ENCODE peak calls at places on chromosomes 5 and 9, in eight cellular contexts. One of them, this sample, is unnamed.
A peak's percentile ranks its signal among the peaks of the same experiment; 100 is the strongest.

GRCh38 chr9:83432104-83432627 is 106.0 kb downstream of the FRMD3 start:
- DNase-seq in heart left ventricle: peak; percentile 86
- DNase-seq in adrenal gland: peak; percentile 96
- DNase-seq in body of pancreas: peak; percentile 97
- DNase-seq in ovary: peak; percentile 72
- DNase-seq in breast epithelium: peak; percentile 87
- DNase-seq in NB4: no peak
- DNase-seq in GM12878: no peak
- DNase-seq in this sample: peak; percentile 99

GRCh38 chr5:143372187-143372829 is 31.2 kb downstream of the NR3C1 start:
- DNase-seq in ovary: no peak
- DNase-seq in body of pancreas: peak; percentile 22
- DNase-seq in heart left ventricle: no peak
- DNase-seq in breast epithelium: no peak
- DNase-seq in NB4: no peak
- DNase-seq in adrenal gland: no peak
- DNase-seq in GM12878: no peak
- DNase-seq in this sample: no peak

GRCh38 chr5:55816342-55816741 is 34.8 kb upstream of the IL31RA start:
- DNase-seq in GM12878: no peak
- DNase-seq in NB4: peak; percentile 33
- DNase-seq in heart left ventricle: no peak
- DNase-seq in ovary: no peak
- DNase-seq in body of pancreas: no peak
- DNase-seq in adrenal gland: no peak
- DNase-seq in breast epithelium: no peak
- DNase-seq in this sample: no peak

GRCh38 chr9:109641079-109641659 is 138.8 kb upstream of the PALM2AKAP2 start:
- DNase-seq in ovary: no peak
- DNase-seq in breast epithelium: no peak
- DNase-seq in GM12878: no peak
- DNase-seq in heart left ventricle: no peak
- DNase-seq in body of pancreas: no peak
- DNase-seq in NB4: peak; percentile 48
- DNase-seq in adrenal gland: no peak
- DNase-seq in this sample: no peak

GRCh38 chr9:137112564-137113384 is 1.8 kb downstream of the DPP7 start:
- DNase-seq in adrenal gland: no peak
- DNase-seq in breast epithelium: no peak
- DNase-seq in body of pancreas: no peak
- DNase-seq in ovary: no peak
- DNase-seq in NB4: no peak
- DNase-seq in heart left ventricle: no peak
- DNase-seq in GM12878: no peak
- DNase-seq in this sample: no peak

GRCh38 chr5:134406390-134406789 is 5.3 kb downstream of the CDKN2AIPNL start:
- DNase-seq in breast epithelium: no peak
- DNase-seq in heart left ventricle: no peak
- DNase-seq in adrenal gland: no peak
- DNase-seq in GM12878: no peak
- DNase-seq in body of pancreas: no peak
- DNase-seq in NB4: no peak
- DNase-seq in ovary: no peak
- DNase-seq in this sample: no peak

GRCh38 chr5:57692582-57693487 is 210.2 kb upstream of the ACTBL2 start:
- DNase-seq in heart left ventricle: peak; percentile 69
- DNase-seq in breast epithelium: peak; percentile 54
- DNase-seq in GM12878: no peak
- DNase-seq in NB4: peak; percentile 65
- DNase-seq in body of pancreas: peak; percentile 58
- DNase-seq in ovary: peak; percentile 69
- DNase-seq in adrenal gland: peak; percentile 93
- DNase-seq in this sample: peak; percentile 20

GRCh38 chr5:130652178-130652577 is 512.9 kb downstream of the HINT1 start:
- DNase-seq in GM12878: no peak
- DNase-seq in NB4: no peak
- DNase-seq in body of pancreas: no peak
- DNase-seq in heart left ventricle: no peak
- DNase-seq in adrenal gland: no peak
- DNase-seq in ovary: no peak
- DNase-seq in breast epithelium: no peak
- DNase-seq in this sample: no peak

GRCh38 chr5:35124932-35125331 is 77.2 kb upstream of the AGXT2 start:
- DNase-seq in adrenal gland: no peak
- DNase-seq in GM12878: no peak
- DNase-seq in breast epithelium: no peak
- DNase-seq in body of pancreas: no peak
- DNase-seq in NB4: no peak
- DNase-seq in heart left ventricle: no peak
- DNase-seq in ovary: no peak
- DNase-seq in this sample: no peak

GRCh38 chr5:93236807-93237421 is 344.1 kb downstream of the NR2F1-AS1 start:
- DNase-seq in body of pancreas: no peak
- DNase-seq in heart left ventricle: no peak
- DNase-seq in NB4: no peak
- DNase-seq in adrenal gland: no peak
- DNase-seq in breast epithelium: no peak
- DNase-seq in GM12878: no peak
- DNase-seq in ovary: no peak
- DNase-seq in this sample: no peak

GRCh38 chr5:98933446-98934072 is 4.8 kb upstream of the CHD1 start:
- DNase-seq in breast epithelium: no peak
- DNase-seq in heart left ventricle: no peak
- DNase-seq in body of pancreas: no peak
- DNase-seq in GM12878: peak; percentile 59
- DNase-seq in NB4: peak; percentile 82
- DNase-seq in ovary: no peak
- DNase-seq in adrenal gland: peak; percentile 12
- DNase-seq in this sample: no peak

GRCh38 chr5:158935215-158935614 is 164.5 kb downstream of the EBF1 start:
- DNase-seq in breast epithelium: no peak
- DNase-seq in body of pancreas: no peak
- DNase-seq in NB4: no peak
- DNase-seq in adrenal gland: no peak
- DNase-seq in heart left ventricle: no peak
- DNase-seq in ovary: no peak
- DNase-seq in GM12878: no peak
- DNase-seq in this sample: no peak

GRCh38 chr9:125296843-125297372 is 35.3 kb downstream of the GAPVD1 start:
- DNase-seq in breast epithelium: no peak
- DNase-seq in heart left ventricle: no peak
- DNase-seq in NB4: no peak
- DNase-seq in ovary: no peak
- DNase-seq in GM12878: no peak
- DNase-seq in adrenal gland: no peak
- DNase-seq in body of pancreas: peak; percentile 61
- DNase-seq in this sample: peak; percentile 16

DNA sequence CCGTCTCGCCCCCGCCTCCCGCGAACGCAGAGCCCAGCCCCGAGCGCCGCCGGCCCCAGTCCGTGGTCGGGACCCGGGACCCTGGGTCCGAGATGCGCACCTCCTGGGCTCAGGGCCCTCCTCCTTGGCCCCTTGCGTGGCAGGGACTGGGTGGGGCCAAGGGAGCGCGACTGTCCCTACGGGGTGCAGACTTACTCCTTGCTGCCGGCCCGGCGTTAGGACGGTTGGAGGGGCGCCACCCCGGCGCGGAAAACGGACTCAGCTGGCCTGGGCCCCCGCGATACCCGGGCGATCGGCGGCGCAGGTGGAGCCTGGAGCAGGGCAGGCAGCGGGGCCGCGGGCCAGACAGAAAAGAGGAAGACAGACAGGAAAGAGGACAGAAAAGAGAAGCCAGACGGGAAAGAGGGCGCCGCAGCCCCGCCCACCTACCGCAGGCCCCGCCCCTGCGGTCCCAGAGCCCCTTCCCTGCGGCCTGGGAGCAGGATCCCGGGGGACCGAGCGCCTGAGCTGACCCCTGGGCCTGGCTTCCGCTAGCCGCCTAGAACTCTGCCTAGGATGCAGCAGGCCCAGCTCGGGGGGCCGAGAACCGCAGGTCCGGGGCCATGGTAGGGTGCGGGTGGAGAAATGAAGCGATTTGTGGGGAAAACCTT is at the start of gene GBGT1:
- DNase-seq in NB4: peak; percentile 92
- DNase-seq in ovary: peak; percentile 80
- DNase-seq in adrenal gland: peak; percentile 70
- DNase-seq in body of pancreas: peak; percentile 67
- DNase-seq in breast epithelium: no peak
- DNase-seq in heart left ventricle: peak; percentile 92
- DNase-seq in GM12878: no peak
- DNase-seq in this sample: peak; percentile 61
- TF ChIP-seq POLR2A in NB4: peak; percentile 80
- TF ChIP-seq POLR2A in ovary: peak; percentile 27
- TF ChIP-seq POLR2A in adrenal gland: peak; percentile 34
- TF ChIP-seq POLR2A in body of pancreas: no peak
- TF ChIP-seq POLR2A in breast epithelium: no peak
- TF ChIP-seq POLR2A in heart left ventricle: no peak
- TF ChIP-seq POLR2A in GM12878: no peak
- TF ChIP-seq POLR2A in this sample: peak; percentile 51

DNA sequence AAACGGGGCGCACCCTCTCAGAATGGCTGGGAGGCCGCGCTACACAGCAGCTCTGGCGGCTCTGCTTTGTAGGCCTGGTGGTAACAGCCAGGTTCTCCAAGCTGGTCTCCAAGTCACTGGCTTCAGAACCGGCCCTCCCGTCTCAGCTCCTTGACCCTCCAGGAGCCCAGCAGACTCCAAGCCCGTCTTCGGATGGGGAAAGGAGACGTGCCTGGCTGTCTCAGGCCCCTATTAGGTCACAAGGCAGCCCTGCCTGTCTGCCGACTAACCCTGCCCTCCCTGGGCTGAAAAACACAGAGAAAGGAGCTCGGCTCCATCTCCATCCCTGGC is 2.2 kb downstream of the ASB6 start:
- DNase-seq in ovary: no peak
- DNase-seq in heart left ventricle: no peak
- DNase-seq in body of pancreas: no peak
- DNase-seq in NB4: no peak
- DNase-seq in adrenal gland: no peak
- DNase-seq in breast epithelium: no peak
- DNase-seq in GM12878: no peak
- DNase-seq in this sample: no peak
- H3K4me3 ChIP-seq in ovary: no peak overlapping the region
- H3K4me3 ChIP-seq in heart left ventricle: no peak overlapping the region
- H3K4me3 ChIP-seq in body of pancreas: no peak overlapping the region
- H3K4me3 ChIP-seq in NB4: no peak overlapping the region
- H3K4me3 ChIP-seq in adrenal gland: no peak overlapping the region
- H3K4me3 ChIP-seq in breast epithelium: peak overlapping the region; percentile 92
- H3K4me3 ChIP-seq in GM12878: no peak overlapping the region
- H3K4me3 ChIP-seq in this sample: no peak overlapping the region

GRCh38 chr9:99092643-99093491 is 12.0 kb upstream of the TGFBR1 start:
- DNase-seq in heart left ventricle: no peak
- DNase-seq in adrenal gland: no peak
- DNase-seq in NB4: no peak
- DNase-seq in ovary: no peak
- DNase-seq in GM12878: no peak
- DNase-seq in breast epithelium: no peak
- DNase-seq in body of pancreas: no peak
- DNase-seq in this sample: no peak

GRCh38 chr9:99093492-99093791 is 11.5 kb upstream of the TGFBR1 start:
- DNase-seq in body of pancreas: no peak
- DNase-seq in ovary: no peak
- DNase-seq in heart left ventricle: no peak
- DNase-seq in breast epithelium: no peak
- DNase-seq in GM12878: no peak
- DNase-seq in NB4: no peak
- DNase-seq in adrenal gland: no peak
- DNase-seq in this sample: no peak

GRCh38 chr9:99090366-99091130 is 14.4 kb upstream of the TGFBR1 start:
- DNase-seq in GM12878: no peak
- DNase-seq in NB4: no peak
- DNase-seq in breast epithelium: no peak
- DNase-seq in heart left ventricle: no peak
- DNase-seq in body of pancreas: no peak
- DNase-seq in ovary: no peak
- DNase-seq in adrenal gland: no peak
- DNase-seq in this sample: no peak

GRCh38 chr9:99096409-99096808 is 8.5 kb upstream of the TGFBR1 start:
- DNase-seq in NB4: no peak
- DNase-seq in adrenal gland: no peak
- DNase-seq in body of pancreas: no peak
- DNase-seq in ovary: no peak
- DNase-seq in heart left ventricle: no peak
- DNase-seq in GM12878: no peak
- DNase-seq in breast epithelium: no peak
- DNase-seq in this sample: no peak

DNA sequence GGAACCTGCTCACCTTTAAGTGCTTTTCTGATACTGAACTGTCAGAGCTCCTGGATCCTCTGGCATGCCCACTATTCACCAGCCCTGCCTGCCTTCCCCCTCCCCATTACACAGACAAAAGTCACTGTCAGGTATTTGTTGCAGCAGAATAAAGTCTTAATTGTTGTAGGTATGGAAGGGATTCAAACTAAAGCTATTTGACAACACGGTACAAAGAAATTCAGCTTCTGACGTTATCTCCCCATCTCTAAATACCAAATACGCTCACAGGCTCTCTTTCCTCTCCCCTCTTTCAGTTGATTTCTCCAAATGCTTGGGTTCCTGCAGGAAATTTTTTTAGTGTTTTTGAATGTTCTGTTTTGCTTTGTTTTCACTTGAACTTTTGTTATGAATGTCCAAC is 9.3 kb upstream of the TGFBR1 start:
- DNase-seq in adrenal gland: no peak
- DNase-seq in GM12878: no peak
- DNase-seq in body of pancreas: no peak
- DNase-seq in breast epithelium: no peak
- DNase-seq in heart left ventricle: no peak
- DNase-seq in NB4: no peak
- DNase-seq in ovary: no peak
- DNase-seq in this sample: no peak
- TF ChIP-seq POLR2A in adrenal gland: no peak
- TF ChIP-seq POLR2A in GM12878: no peak
- TF ChIP-seq POLR2A in body of pancreas: no peak
- TF ChIP-seq POLR2A in breast epithelium: no peak
- TF ChIP-seq POLR2A in heart left ventricle: no peak
- TF ChIP-seq POLR2A in NB4: no peak
- TF ChIP-seq POLR2A in ovary: no peak
- TF ChIP-seq POLR2A in this sample: no peak

GRCh38 chr9:32385135-32385884 is 867 bp downstream of the ACO1 start:
- DNase-seq in heart left ventricle: no peak
- DNase-seq in breast epithelium: no peak
- DNase-seq in body of pancreas: no peak
- DNase-seq in NB4: no peak
- DNase-seq in GM12878: no peak
- DNase-seq in ovary: no peak
- DNase-seq in adrenal gland: no peak
- DNase-seq in this sample: no peak

GRCh38 chr9:32384364-32385134 is at the start of gene ACO1:
- DNase-seq in adrenal gland: peak; percentile 93
- DNase-seq in heart left ventricle: peak; percentile 95
- DNase-seq in body of pancreas: peak; percentile 95
- DNase-seq in breast epithelium: peak; percentile 76
- DNase-seq in ovary: peak; percentile 95
- DNase-seq in NB4: peak; percentile 95
- DNase-seq in GM12878: peak; percentile 28
- DNase-seq in this sample: peak; percentile 92

GRCh38 chr9:32387256-32387655 is 2.8 kb downstream of the ACO1 start:
- DNase-seq in ovary: no peak
- DNase-seq in GM12878: no peak
- DNase-seq in NB4: no peak
- DNase-seq in heart left ventricle: no peak
- DNase-seq in body of pancreas: no peak
- DNase-seq in breast epithelium: no peak
- DNase-seq in adrenal gland: no peak
- DNase-seq in this sample: no peak

GRCh38 chr9:32384002-32384363 is 460 bp upstream of the ACO1 start:
- DNase-seq in ovary: no peak
- DNase-seq in breast epithelium: no peak
- DNase-seq in NB4: no peak
- DNase-seq in adrenal gland: no peak
- DNase-seq in heart left ventricle: no peak
- DNase-seq in GM12878: no peak
- DNase-seq in body of pancreas: no peak
- DNase-seq in this sample: no peak

GRCh38 chr9:32385885-32386283 is 1.4 kb downstream of the ACO1 start:
- DNase-seq in ovary: no peak
- DNase-seq in body of pancreas: no peak
- DNase-seq in heart left ventricle: no peak
- DNase-seq in breast epithelium: no peak
- DNase-seq in adrenal gland: no peak
- DNase-seq in NB4: no peak
- DNase-seq in GM12878: no peak
- DNase-seq in this sample: no peak
- H3K4me3 ChIP-seq in ovary: no peak overlapping the region
- H3K4me3 ChIP-seq in body of pancreas: no peak overlapping the region
- H3K4me3 ChIP-seq in heart left ventricle: no peak overlapping the region
- H3K4me3 ChIP-seq in breast epithelium: no peak overlapping the region
- H3K4me3 ChIP-seq in adrenal gland: peak overlapping the region; percentile 83
- H3K4me3 ChIP-seq in NB4: no peak overlapping the region
- H3K4me3 ChIP-seq in GM12878: no peak overlapping the region
- H3K4me3 ChIP-seq in this sample: no peak overlapping the region

This sample was measured in thyroid gland.